ENCODE peak calls at places on chromosomes 16 and 17, in seven cellular contexts. M is IMR-90, C is transverse colon, V is PC-3, D is SK-N-SH, W is stomach, Z is left lung. O is an unnamed sample.

GRCh38 chr17:39633570-39634183 is 3.3 kb upstream of the STARD3 start:
- DNase-seq in Z (no peak), W (no peak), C (no peak), M (no peak), D (no peak), V (no peak), O (no peak)

GRCh38 chr17:20173091-20173490 is 163.9 kb downstream of the SPECC1 start:
- DNase-seq in D (no peak), M (no peak), V (no peak), W (no peak), C (no peak), Z (no peak), O (no peak)

GRCh38 chr17:56808503-56808902 is 25.2 kb downstream of the C17orf67 start:
- DNase-seq in Z (no peak), M (no peak), V (no peak), C (no peak), W (no peak), D (no peak), O (no peak)

GRCh38 chr16:25141648-25142047 is 30.1 kb downstream of the LCMT1 start:
- DNase-seq in V (no peak), C (no peak), M (no peak), D (no peak), W (no peak), Z (no peak), O (no peak)

GRCh38 chr17:57870283-57870635 is 20.4 kb upstream of the MRPS23 start:
- DNase-seq in C (no peak), W (no peak), M (peak; percentile 61), Z (no peak), V (peak; percentile 29), D (no peak), O (no peak)

GRCh38 chr17:77425791-77426641 is 285.2 kb downstream of the SEC14L1 start:
- DNase-seq in W (no peak), Z (no peak), M (peak; percentile 87), C (peak; percentile 76), D (peak; percentile 54), V (peak; percentile 72), O (no peak)

GRCh38 chr17:56834380-56835258 is 668 bp downstream of the DGKE start:
- DNase-seq in C (peak; percentile 73), V (peak; percentile 70), D (peak; percentile 74), M (peak; percentile 7), W (peak; percentile 64), Z (peak; percentile 89), O (peak; percentile 82)

GRCh38 chr16:75948886-75949285 is 222.6 kb upstream of the CPHXL start:
- DNase-seq in W (no peak), Z (no peak), C (no peak), D (no peak), V (no peak), M (no peak), O (no peak)

GRCh38 chr17:57954421-57955182 is 610 bp downstream of the CUEDC1 start:
- DNase-seq in M (peak; percentile 46), D (peak; percentile 84), Z (peak; percentile 88), C (peak; percentile 66), V (peak; percentile 76), W (peak; percentile 50), O (peak; percentile 60)

GRCh38 chr16:50152386-50152806 is 710 bp upstream of the TENT4B start:
- DNase-seq in Z (no peak), V (peak; percentile 28), D (no peak), M (no peak), W (peak; percentile 49), C (peak; percentile 62), O (peak; percentile 50)

GRCh38 chr16:7422489-7422888 is 89.8 kb downstream of the RBFOX1 start:
- DNase-seq in Z (no peak), D (no peak), C (no peak), M (no peak), V (no peak), W (no peak), O (no peak)

GRCh38 chr16:3874242-3874641 is 6.3 kb downstream of the CREBBP start:
- DNase-seq in M (no peak), Z (no peak), D (no peak), V (no peak), C (peak; percentile 37), W (no peak), O (no peak)

GRCh38 chr17:77498875-77499698 is 358.3 kb downstream of the SEC14L1 start:
- DNase-seq in C (peak; percentile 5), V (no peak), Z (no peak), D (peak; percentile 76), M (no peak), W (no peak), O (no peak)

GRCh38 chr16:21260870-21261791 is 17.0 kb downstream of the CRYM start:
- DNase-seq in D (no peak), M (peak; percentile 94), W (peak; percentile 60), Z (no peak), V (peak; percentile 64), C (peak; percentile 84), O (peak; percentile 92)

GRCh38 chr16:57301126-57301817 is 16.8 kb upstream of the PLLP start:
- DNase-seq in W (no peak), V (no peak), C (no peak), Z (no peak), D (no peak), M (no peak), O (no peak)

GRCh38 chr16:57299009-57299718 is 14.7 kb upstream of the PLLP start:
- DNase-seq in W (peak; percentile 40), V (peak; percentile 73), M (no peak), D (peak; percentile 69), Z (peak; percentile 45), C (peak; percentile 50), O (no peak)

GRCh38 chr16:57297856-57298255 is 13.4 kb upstream of the PLLP start:
- DNase-seq in C (no peak), M (no peak), D (no peak), W (no peak), Z (no peak), V (no peak), O (no peak)

GRCh38 chr16:57300387-57301125 is 16.1 kb upstream of the PLLP start:
- DNase-seq in V (peak; percentile 97), W (peak; percentile 99), D (peak; percentile 93), C (peak; percentile 99), Z (peak; percentile 97), M (peak; percentile 97), O (peak; percentile 98)

DNA sequence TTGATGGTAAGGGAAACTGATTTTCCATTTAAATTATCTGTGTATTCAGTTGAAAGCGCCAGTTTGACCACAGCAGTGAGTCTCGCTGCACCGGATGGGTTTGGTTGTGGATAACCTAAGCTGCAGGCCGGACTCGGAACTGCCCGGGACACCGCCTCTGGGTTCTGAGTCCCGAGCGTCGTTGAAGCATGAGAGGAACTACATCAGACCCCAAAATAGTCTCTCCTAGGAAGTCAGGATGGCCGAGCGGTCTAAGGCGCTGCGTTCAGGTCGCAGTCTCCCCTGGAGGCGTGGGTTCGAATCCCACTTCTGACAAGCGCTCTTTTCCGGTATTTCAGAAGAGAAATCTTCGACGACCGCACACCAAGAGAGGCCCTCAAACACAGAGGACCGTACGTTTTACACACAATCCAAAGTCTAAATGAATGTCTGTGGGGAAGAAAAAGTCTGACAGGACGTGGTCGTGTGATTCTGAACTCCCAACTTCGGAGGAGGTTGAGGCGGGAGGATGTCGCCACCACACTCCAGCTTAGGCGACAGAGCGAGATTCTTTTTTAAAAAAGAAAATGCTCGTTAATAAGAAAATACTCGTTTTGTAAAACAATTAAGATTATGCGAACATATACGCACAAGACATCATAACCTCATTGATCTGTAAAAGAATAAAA is 15.4 kb upstream of the PLLP start:
- DNase-seq in W (peak; percentile 83), Z (peak; percentile 88), M (peak; percentile 97), C (peak; percentile 90), V (peak; percentile 88), D (peak; percentile 78), O (peak; percentile 83)
- TF ChIP-seq CTCF in W (no peak), Z (no peak), M (no peak), C (no peak), V (peak; percentile 23), D (peak; percentile 14), O (peak; percentile 40)

DNA sequence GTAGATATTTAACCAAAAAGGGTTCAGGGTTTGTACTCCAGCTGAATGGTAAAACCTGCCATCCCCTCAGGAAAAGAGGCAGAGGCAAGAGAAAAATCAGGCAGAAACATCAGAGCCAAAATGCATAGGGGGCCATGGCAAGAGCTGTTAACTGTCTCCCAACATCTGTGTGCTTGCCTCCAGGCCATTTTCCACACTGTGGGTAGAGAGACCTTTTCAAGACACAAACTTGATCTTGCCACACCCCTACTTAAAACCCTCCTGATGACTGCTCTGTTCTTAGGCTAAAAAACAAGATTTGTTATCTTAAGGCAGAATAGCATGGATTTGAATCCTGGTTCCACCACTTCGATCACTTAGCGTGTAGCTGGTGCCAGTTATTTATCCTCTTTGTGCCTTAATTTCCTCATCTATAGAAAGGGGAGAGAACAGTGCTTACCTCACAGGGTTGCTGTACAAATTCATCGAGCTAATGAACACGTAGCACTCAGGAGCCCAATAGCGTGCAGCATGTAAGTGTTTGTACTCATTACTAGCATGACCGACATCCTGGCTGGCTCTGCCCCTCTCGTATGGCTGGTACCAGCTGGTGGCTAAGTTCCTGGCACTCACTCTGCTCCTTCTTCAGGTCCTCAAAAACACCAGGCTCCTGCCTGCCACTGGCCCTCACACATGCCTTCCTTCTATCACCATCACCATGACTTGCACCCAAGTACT is 25.8 kb downstream of the STAT3 start:
- DNase-seq in V (no peak), W (no peak), C (no peak), M (no peak), D (no peak), Z (no peak), O (no peak)
- H3K4me1 ChIP-seq in V (no peaks in the 10 kb centered on the region), W (peaks cover 68% of the 10 kb centered on the region), C (peaks cover 28% of the 10 kb centered on the region), M (peaks cover 16% of the 10 kb centered on the region), D (peaks cover 16% of the 10 kb centered on the region), Z (peaks cover 94% of the 10 kb centered on the region), O (peaks cover 19% of the 10 kb centered on the region)

GRCh38 chr17:45093444-45094110 is 32.5 kb downstream of the NMT1 start:
- DNase-seq in Z (no peak), V (no peak), C (no peak), M (no peak), W (no peak), D (no peak), O (peak; percentile 69)

GRCh38 chr17:45096926-45097325 is 35.4 kb downstream of the PLCD3 start:
- DNase-seq in V (no peak), C (no peak), D (no peak), Z (peak; percentile 61), W (no peak), M (no peak), O (no peak)

GRCh38 chr17:45098081-45098868 is 34.0 kb downstream of the PLCD3 start:
- DNase-seq in D (no peak), M (no peak), Z (peak; percentile 30), C (no peak), W (no peak), V (no peak), O (no peak)

GRCh38 chr17:45098869-45099616 is 33.3 kb downstream of the PLCD3 start:
- DNase-seq in Z (peak; percentile 94), D (peak; percentile 93), W (peak; percentile 91), C (peak; percentile 93), V (peak; percentile 92), M (peak; percentile 66), O (peak; percentile 91)

GRCh38 chr17:45096141-45096540 is 35.0 kb downstream of the NMT1 start:
- DNase-seq in D (no peak), M (peak; percentile 39), Z (no peak), V (peak; percentile 61), W (no peak), C (no peak), O (no peak)
- TF ChIP-seq CTCF in D (peak; percentile 70), M (peak; percentile 59), Z (peak; percentile 21), V (peak; percentile 87), W (no peak), C (peak; percentile 33), O (peak; percentile 42)

DNA sequence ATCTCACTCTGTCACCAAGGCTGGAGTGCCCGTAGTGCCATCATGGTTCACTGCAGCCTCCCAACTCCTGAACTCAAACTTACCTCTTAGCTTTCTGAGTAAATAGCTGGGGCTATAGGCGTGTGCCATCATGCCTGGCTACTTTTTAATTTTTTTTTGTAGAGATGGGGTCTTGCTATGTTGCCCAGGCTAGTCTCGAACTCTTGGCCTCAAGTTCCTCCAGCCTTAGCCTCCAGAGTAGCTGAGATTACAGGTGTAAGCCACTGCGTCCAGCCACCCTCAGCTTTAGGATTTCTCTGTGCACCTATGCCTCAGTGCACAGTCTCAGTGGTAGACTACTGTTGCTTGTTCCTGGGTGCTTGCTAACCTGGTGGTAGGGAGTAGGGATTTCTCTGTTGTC is 5.5 kb downstream of the SLC7A6 start:
- DNase-seq in D (no peak), M (no peak), V (no peak), Z (no peak), W (no peak), C (no peak), O (no peak)
- H3K4me1 ChIP-seq in D (no peaks in the 10 kb centered on the region), M (peaks cover 7% of the 10 kb centered on the region), V (peaks cover 7% of the 10 kb centered on the region), Z (peaks cover 43% of the 10 kb centered on the region), W (peaks cover 38% of the 10 kb centered on the region), C (peaks cover 41% of the 10 kb centered on the region), O (peaks cover 10% of the 10 kb centered on the region)